ENCODE peak calls at places on chromosomes 13 and 19, in eight cellular contexts. One of them, this sample, is unnamed.

GRCh38 chr19:32317045-32317444 is 28.4 kb upstream of the ZNF507 start:
- DNase-seq in G401: no peak
- DNase-seq in T-cell: no peak
- DNase-seq in GM04504: no peak
- DNase-seq in D341Med: no peak
- DNase-seq in glutamatergic neuron: no peak
- DNase-seq in anterior cingulate cortex: no peak
- DNase-seq in stimulated activated CD4-positive, alpha-beta T cell treated with anti-CD3 and anti-CD28 coated beads, Interleukin-1b, Interleukin-23, amount 100 ng/mL, for 24 hours: no peak
- DNase-seq in this sample: no peak

GRCh38 chr13:59510377-59510776 is 653.4 kb downstream of the DIAPH3 start:
- DNase-seq in G401: peak; percentile 87
- DNase-seq in T-cell: no peak
- DNase-seq in GM04504: no peak
- DNase-seq in D341Med: no peak
- DNase-seq in glutamatergic neuron: no peak
- DNase-seq in anterior cingulate cortex: no peak
- DNase-seq in stimulated activated CD4-positive, alpha-beta T cell treated with anti-CD3 and anti-CD28 coated beads, Interleukin-1b, Interleukin-23, amount 100 ng/mL, for 24 hours: no peak
- DNase-seq in this sample: no peak

GRCh38 chr19:19566306-19566705 is 28.2 kb downstream of the CILP2 start:
- DNase-seq in G401: no peak
- DNase-seq in T-cell: no peak
- DNase-seq in GM04504: no peak
- DNase-seq in D341Med: no peak
- DNase-seq in glutamatergic neuron: no peak
- DNase-seq in anterior cingulate cortex: no peak
- DNase-seq in stimulated activated CD4-positive, alpha-beta T cell treated with anti-CD3 and anti-CD28 coated beads, Interleukin-1b, Interleukin-23, amount 100 ng/mL, for 24 hours: no peak
- DNase-seq in this sample: no peak

GRCh38 chr19:4431808-4432674 is 25.6 kb downstream of the UBXN6 start:
- DNase-seq in G401: no peak
- DNase-seq in T-cell: no peak
- DNase-seq in GM04504: no peak
- DNase-seq in D341Med: no peak
- DNase-seq in glutamatergic neuron: no peak
- DNase-seq in anterior cingulate cortex: no peak
- DNase-seq in stimulated activated CD4-positive, alpha-beta T cell treated with anti-CD3 and anti-CD28 coated beads, Interleukin-1b, Interleukin-23, amount 100 ng/mL, for 24 hours: no peak
- DNase-seq in this sample: no peak

GRCh38 chr13:20148501-20149183 is 12.2 kb downstream of the GJA3 start:
- DNase-seq in G401: no peak
- DNase-seq in T-cell: no peak
- DNase-seq in GM04504: no peak
- DNase-seq in D341Med: no peak
- DNase-seq in glutamatergic neuron: no peak
- DNase-seq in anterior cingulate cortex: no peak
- DNase-seq in stimulated activated CD4-positive, alpha-beta T cell treated with anti-CD3 and anti-CD28 coated beads, Interleukin-1b, Interleukin-23, amount 100 ng/mL, for 24 hours: no peak
- DNase-seq in this sample: no peak

GRCh38 chr19:45404557-45405434 is at the start of gene PPP1R13L:
- DNase-seq in G401: peak; percentile 63
- DNase-seq in T-cell: no peak
- DNase-seq in GM04504: no peak
- DNase-seq in D341Med: peak; percentile 87
- DNase-seq in glutamatergic neuron: no peak
- DNase-seq in anterior cingulate cortex: no peak
- DNase-seq in stimulated activated CD4-positive, alpha-beta T cell treated with anti-CD3 and anti-CD28 coated beads, Interleukin-1b, Interleukin-23, amount 100 ng/mL, for 24 hours: peak; percentile 38
- DNase-seq in this sample: peak; percentile 80

GRCh38 chr13:93248627-93249047 is 22.0 kb downstream of the GPC6 start:
- DNase-seq in G401: no peak
- DNase-seq in T-cell: no peak
- DNase-seq in GM04504: no peak
- DNase-seq in D341Med: peak; percentile 83
- DNase-seq in glutamatergic neuron: peak; percentile 74
- DNase-seq in anterior cingulate cortex: no peak
- DNase-seq in stimulated activated CD4-positive, alpha-beta T cell treated with anti-CD3 and anti-CD28 coated beads, Interleukin-1b, Interleukin-23, amount 100 ng/mL, for 24 hours: no peak
- DNase-seq in this sample: no peak

GRCh38 chr13:44243198-44243852 is 130.3 kb upstream of the SERP2 start:
- DNase-seq in G401: no peak
- DNase-seq in T-cell: no peak
- DNase-seq in GM04504: no peak
- DNase-seq in D341Med: no peak
- DNase-seq in glutamatergic neuron: no peak
- DNase-seq in anterior cingulate cortex: no peak
- DNase-seq in stimulated activated CD4-positive, alpha-beta T cell treated with anti-CD3 and anti-CD28 coated beads, Interleukin-1b, Interleukin-23, amount 100 ng/mL, for 24 hours: no peak
- DNase-seq in this sample: no peak

GRCh38 chr19:15015946-15016542 is 33.2 kb upstream of the CASP14 start:
- DNase-seq in G401: no peak
- DNase-seq in T-cell: no peak
- DNase-seq in GM04504: no peak
- DNase-seq in D341Med: no peak
- DNase-seq in glutamatergic neuron: no peak
- DNase-seq in anterior cingulate cortex: no peak
- DNase-seq in stimulated activated CD4-positive, alpha-beta T cell treated with anti-CD3 and anti-CD28 coated beads, Interleukin-1b, Interleukin-23, amount 100 ng/mL, for 24 hours: no peak
- DNase-seq in this sample: no peak

GRCh38 chr13:113029487-113030258 is 60.7 kb downstream of the MCF2L start:
- DNase-seq in G401: no peak
- DNase-seq in T-cell: peak; percentile 8
- DNase-seq in GM04504: no peak
- DNase-seq in D341Med: peak; percentile 83
- DNase-seq in glutamatergic neuron: peak; percentile 87
- DNase-seq in anterior cingulate cortex: no peak
- DNase-seq in stimulated activated CD4-positive, alpha-beta T cell treated with anti-CD3 and anti-CD28 coated beads, Interleukin-1b, Interleukin-23, amount 100 ng/mL, for 24 hours: peak; percentile 44
- DNase-seq in this sample: peak; percentile 34

GRCh38 chr13:42215578-42216421 is 56.2 kb upstream of the AKAP11 start:
- DNase-seq in G401: peak; percentile 71
- DNase-seq in T-cell: no peak
- DNase-seq in GM04504: peak; percentile 12
- DNase-seq in D341Med: peak; percentile 46
- DNase-seq in glutamatergic neuron: peak; percentile 50
- DNase-seq in anterior cingulate cortex: no peak
- DNase-seq in stimulated activated CD4-positive, alpha-beta T cell treated with anti-CD3 and anti-CD28 coated beads, Interleukin-1b, Interleukin-23, amount 100 ng/mL, for 24 hours: peak; percentile 0
- DNase-seq in this sample: no peak

GRCh38 chr19:13154911-13155471 is 4.8 kb downstream of the IER2 start:
- DNase-seq in G401: peak; percentile 47
- DNase-seq in T-cell: peak; percentile 79
- DNase-seq in GM04504: no peak
- DNase-seq in D341Med: no peak
- DNase-seq in glutamatergic neuron: peak; percentile 69
- DNase-seq in anterior cingulate cortex: no peak
- DNase-seq in stimulated activated CD4-positive, alpha-beta T cell treated with anti-CD3 and anti-CD28 coated beads, Interleukin-1b, Interleukin-23, amount 100 ng/mL, for 24 hours: peak; percentile 62
- DNase-seq in this sample: peak; percentile 67

GRCh38 chr13:93730780-93731179 is 504.2 kb downstream of the GPC6 start:
- DNase-seq in G401: no peak
- DNase-seq in T-cell: no peak
- DNase-seq in GM04504: no peak
- DNase-seq in D341Med: no peak
- DNase-seq in glutamatergic neuron: no peak
- DNase-seq in anterior cingulate cortex: no peak
- DNase-seq in stimulated activated CD4-positive, alpha-beta T cell treated with anti-CD3 and anti-CD28 coated beads, Interleukin-1b, Interleukin-23, amount 100 ng/mL, for 24 hours: no peak
- DNase-seq in this sample: no peak